ENCODE peak calls at places on chromosome 21, in four cellular contexts. One of them, this sample, is unnamed.

GRCh38 chr21:46110499-46111192 is 12.7 kb downstream of the COL6A2 start:
- DNase-seq in T-helper 2 cell: no peak
- DNase-seq in adrenal gland: peak; percentile 15
- DNase-seq in Panc1: no peak
- DNase-seq in this sample: no peak

GRCh38 chr21:44337941-44338895 is 972 bp downstream of the CFAP410 start:
- DNase-seq in Panc1: peak; percentile 17
- DNase-seq in adrenal gland: peak; percentile 73
- DNase-seq in T-helper 2 cell: no peak
- DNase-seq in this sample: no peak

GRCh38 chr21:43935711-43936110 is 70.7 kb downstream of the AGPAT3 start:
- DNase-seq in adrenal gland: no peak
- DNase-seq in Panc1: no peak
- DNase-seq in T-helper 2 cell: no peak
- DNase-seq in this sample: no peak

GRCh38 chr21:41878831-41879189 is 334 bp downstream of the PRDM15 start:
- DNase-seq in Panc1: no peak
- DNase-seq in T-helper 2 cell: peak; percentile 77
- DNase-seq in adrenal gland: peak; percentile 85
- DNase-seq in this sample: peak; percentile 52

GRCh38 chr21:43890042-43890441 is 25.0 kb downstream of the AGPAT3 start:
- DNase-seq in T-helper 2 cell: no peak
- DNase-seq in Panc1: no peak
- DNase-seq in adrenal gland: no peak
- DNase-seq in this sample: no peak

GRCh38 chr21:42350899-42351543 is at the start of gene TFF2:
- DNase-seq in adrenal gland: no peak
- DNase-seq in Panc1: no peak
- DNase-seq in T-helper 2 cell: no peak
- DNase-seq in this sample: no peak

GRCh38 chr21:46173573-46173972 is 10.7 kb downstream of the SPATC1L start:
- DNase-seq in Panc1: no peak
- DNase-seq in T-helper 2 cell: no peak
- DNase-seq in adrenal gland: no peak
- DNase-seq in this sample: no peak

GRCh38 chr21:33767960-33768359 is 125.7 kb downstream of the ITSN1 start:
- DNase-seq in Panc1: no peak
- DNase-seq in T-helper 2 cell: no peak
- DNase-seq in adrenal gland: no peak
- DNase-seq in this sample: no peak

GRCh38 chr21:41827951-41828883 is 50.9 kb downstream of the PRDM15 start:
- DNase-seq in T-helper 2 cell: no peak
- DNase-seq in Panc1: no peak
- DNase-seq in adrenal gland: no peak
- DNase-seq in this sample: no peak

GRCh38 chr21:45423968-45424853 is 19.2 kb downstream of the COL18A1 start:
- DNase-seq in adrenal gland: peak; percentile 17
- DNase-seq in T-helper 2 cell: no peak
- DNase-seq in Panc1: no peak
- DNase-seq in this sample: no peak

GRCh38 chr21:16409341-16409740 is 679.6 kb downstream of the USP25 start:
- DNase-seq in T-helper 2 cell: no peak
- DNase-seq in Panc1: no peak
- DNase-seq in adrenal gland: no peak
- DNase-seq in this sample: no peak

GRCh38 chr21:43600642-43601397 is 58.5 kb downstream of the HSF2BP start:
- DNase-seq in adrenal gland: no peak
- DNase-seq in T-helper 2 cell: no peak
- DNase-seq in Panc1: no peak
- DNase-seq in this sample: no peak

GRCh38 chr21:39852021-39852721 is 15.1 kb upstream of the PCP4 start:
- DNase-seq in Panc1: no peak
- DNase-seq in T-helper 2 cell: no peak
- DNase-seq in adrenal gland: no peak
- DNase-seq in this sample: no peak

GRCh38 chr21:16116798-16117197 is 387.0 kb downstream of the USP25 start:
- DNase-seq in adrenal gland: no peak
- DNase-seq in T-helper 2 cell: no peak
- DNase-seq in Panc1: no peak
- DNase-seq in this sample: no peak

GRCh38 chr21:44006656-44007055 is 5.5 kb upstream of the TRAPPC10 start:
- DNase-seq in Panc1: no peak
- DNase-seq in T-helper 2 cell: no peak
- DNase-seq in adrenal gland: no peak
- DNase-seq in this sample: no peak

GRCh38 chr21:34807146-34807880 is 138.5 kb downstream of the CLIC6 start:
- DNase-seq in Panc1: peak; percentile 80
- DNase-seq in adrenal gland: peak; percentile 35
- DNase-seq in T-helper 2 cell: no peak
- DNase-seq in this sample: peak; percentile 18

GRCh38 chr21:32727478-32727727 is 410 bp downstream of the SYNJ1 start:
- DNase-seq in Panc1: no peak
- DNase-seq in T-helper 2 cell: peak; percentile 7
- DNase-seq in adrenal gland: no peak
- DNase-seq in this sample: no peak

GRCh38 chr21:32386195-32386870 is 6.5 kb downstream of the URB1 start:
- DNase-seq in Panc1: no peak
- DNase-seq in T-helper 2 cell: no peak
- DNase-seq in adrenal gland: peak; percentile 94
- DNase-seq in this sample: no peak

GRCh38 chr21:43712268-43712942 is 6.5 kb upstream of the PDXK start:
- DNase-seq in T-helper 2 cell: no peak
- DNase-seq in Panc1: no peak
- DNase-seq in adrenal gland: peak; percentile 53
- DNase-seq in this sample: no peak

GRCh38 chr21:36065497-36066036 is 4.3 kb upstream of the CBR1 start:
- DNase-seq in T-helper 2 cell: no peak
- DNase-seq in Panc1: no peak
- DNase-seq in adrenal gland: no peak
- DNase-seq in this sample: no peak

GRCh38 chr21:39374046-39374445 is 25.2 kb upstream of the HMGN1 start:
- DNase-seq in T-helper 2 cell: no peak
- DNase-seq in adrenal gland: no peak
- DNase-seq in Panc1: no peak
- DNase-seq in this sample: no peak

GRCh38 chr21:43848771-43849170 is 16.3 kb upstream of the AGPAT3 start:
- DNase-seq in T-helper 2 cell: no peak
- DNase-seq in adrenal gland: no peak
- DNase-seq in Panc1: no peak
- DNase-seq in this sample: no peak

GRCh38 chr21:36630485-36631206 is 68.3 kb upstream of the SIM2 start:
- DNase-seq in Panc1: peak; percentile 20
- DNase-seq in T-helper 2 cell: peak; percentile 38
- DNase-seq in adrenal gland: peak; percentile 50
- DNase-seq in this sample: peak; percentile 50

GRCh38 chr21:44583800-44584147 is 3.4 kb upstream of the KRTAP10-5 start:
- DNase-seq in T-helper 2 cell: no peak
- DNase-seq in adrenal gland: no peak
- DNase-seq in Panc1: no peak
- DNase-seq in this sample: peak; percentile 70

GRCh38 chr21:29487154-29487553 is 188.4 kb downstream of the BACH1 start:
- DNase-seq in Panc1: no peak
- DNase-seq in adrenal gland: no peak
- DNase-seq in T-helper 2 cell: no peak
- DNase-seq in this sample: no peak

GRCh38 chr21:39004776-39005605 is 178.3 kb downstream of the PSMG1 start:
- DNase-seq in adrenal gland: peak; percentile 65
- DNase-seq in Panc1: no peak
- DNase-seq in T-helper 2 cell: no peak
- DNase-seq in this sample: no peak

This sample was measured in T-helper 1 cell.